ENCODE peak calls at places on chromosomes 7 and 10, in six cellular contexts. Y, H, B, P, J and I are unnamed samples.

GRCh38 chr10:3389093-3389492 is 216.5 kb upstream of the PITRM1 start:
- DNase-seq in H (no peak), B (no peak), J (no peak), P (no peak), Y (no peak), I (no peak)

GRCh38 chr10:69414036-69415018 is 2.4 kb downstream of the TACR2 start:
- DNase-seq in B (no peak), H (no peak), J (no peak), P (no peak), Y (no peak), I (no peak)

GRCh38 chr10:91596821-91597396 is 36.0 kb downstream of the PPP1R3C start:
- DNase-seq in J (no peak), Y (no peak), P (no peak), B (no peak), H (peak; percentile 88), I (no peak)

GRCh38 chr7:157791261-157791660 is 454.5 kb downstream of the DNAJB6 start:
- DNase-seq in Y (no peak), B (no peak), H (no peak), P (no peak), J (no peak), I (no peak)

GRCh38 chr10:68428396-68428795 is 21.3 kb upstream of the RUFY2 start:
- DNase-seq in P (no peak), Y (no peak), B (no peak), J (no peak), H (peak; percentile 7), I (no peak)

GRCh38 chr7:50826371-50827172 is 43.9 kb upstream of the GRB10 start:
- DNase-seq in Y (peak; percentile 55), J (no peak), P (no peak), H (peak; percentile 97), B (peak; percentile 78), I (no peak)

GRCh38 chr7:5429253-5429856 is 5.7 kb upstream of the TNRC18 start:
- DNase-seq in P (no peak), Y (no peak), B (peak; percentile 91), J (peak; percentile 40), H (peak; percentile 43), I (peak; percentile 92)

GRCh38 chr7:116706668-116707126 is 34.7 kb downstream of the MET start:
- DNase-seq in J (no peak), P (no peak), H (peak; percentile 82), Y (peak; percentile 81), B (no peak), I (peak; percentile 44)

GRCh38 chr7:108368466-108368865 is 87.8 kb downstream of the NRCAM start:
- DNase-seq in H (no peak), Y (no peak), B (no peak), P (no peak), J (no peak), I (no peak)

GRCh38 chr10:11898372-11899066 is 75.4 kb downstream of the PROSER2 start:
- DNase-seq in H (no peak), P (peak; percentile 63), Y (peak; percentile 69), J (peak; percentile 96), B (peak; percentile 89), I (no peak)

GRCh38 chr10:22243321-22243720 is 25.5 kb upstream of the EBLN1 start:
- DNase-seq in H (no peak), B (no peak), P (no peak), Y (no peak), J (no peak), I (no peak)

GRCh38 chr7:140982508-140982907 is 32.2 kb downstream of the MRPS33 start:
- DNase-seq in Y (no peak), P (no peak), H (no peak), B (no peak), J (no peak), I (no peak)

GRCh38 chr10:17031656-17032630 is 97.7 kb downstream of the CUBN start:
- DNase-seq in P (no peak), B (no peak), Y (no peak), H (no peak), J (no peak), I (no peak)

GRCh38 chr7:148590533-148590932 is at the start of gene C7orf33:
- DNase-seq in H (no peak), Y (no peak), B (no peak), J (no peak), P (no peak), I (no peak)

GRCh38 chr7:140176271-140176701 is 497 bp downstream of the KDM7A start:
- DNase-seq in B (no peak), J (peak; percentile 47), H (no peak), P (peak; percentile 80), Y (no peak), I (peak; percentile 34)

GRCh38 chr7:90594791-90595317 is 1.3 kb upstream of the CDK14 start:
- DNase-seq in H (peak; percentile 87), B (no peak), P (peak; percentile 32), J (no peak), Y (no peak), I (peak; percentile 84)

GRCh38 chr10:62093863-62094291 is 174.8 kb downstream of the RTKN2 start:
- DNase-seq in P (no peak), H (peak; percentile 70), Y (no peak), J (no peak), B (peak; percentile 98), I (no peak)

GRCh38 chr10:117424789-117425649 is 49.8 kb upstream of the PDZD8 start:
- DNase-seq in J (peak; percentile 41), H (no peak), Y (no peak), P (no peak), B (peak; percentile 39), I (peak; percentile 51)

GRCh38 chr10:115844592-115844991 is 428.4 kb downstream of the GFRA1 start:
- DNase-seq in H (no peak), J (no peak), Y (no peak), P (peak; percentile 30), B (no peak), I (no peak)

GRCh38 chr10:74652664-74653063 is 173.7 kb upstream of the KAT6B start:
- DNase-seq in J (no peak), H (no peak), Y (no peak), B (no peak), P (no peak), I (no peak)

GRCh38 chr7:75691793-75692543 is 46.8 kb downstream of the HIP1 start:
- DNase-seq in B (peak; percentile 60), H (no peak), P (no peak), Y (no peak), J (no peak), I (no peak)

GRCh38 chr7:115087437-115087836 is 165.5 kb downstream of the MDFIC start:
- DNase-seq in J (no peak), B (peak; percentile 31), H (peak; percentile 97), P (no peak), Y (peak; percentile 29), I (peak; percentile 32)

GRCh38 chr10:17428616-17429097 is 25.7 kb downstream of the ST8SIA6 start:
- DNase-seq in B (no peak), Y (no peak), H (peak; percentile 44), J (peak; percentile 91), P (no peak), I (peak; percentile 17)

GRCh38 chr10:23461557-23461956 is 22.7 kb downstream of the OTUD1 start:
- DNase-seq in P (no peak), B (peak; percentile 84), J (no peak), Y (no peak), H (no peak), I (no peak)

GRCh38 chr7:150784954-150785353 is 15.2 kb downstream of the TMEM176B start:
- DNase-seq in P (no peak), B (no peak), Y (no peak), J (no peak), H (no peak), I (no peak)

GRCh38 chr10:72320676-72321247 is 34.0 kb downstream of the DNAJB12 start:
- DNase-seq in B (peak; percentile 93), J (peak; percentile 99), P (peak; percentile 86), Y (peak; percentile 95), H (peak; percentile 90), I (peak; percentile 90)

GRCh38 chr10:72321248-72322029 is 33.3 kb downstream of the DNAJB12 start:
- DNase-seq in J (no peak), Y (no peak), H (no peak), B (no peak), P (no peak), I (peak; percentile 11)

GRCh38 chr10:72322030-72322279 is 32.8 kb downstream of the DNAJB12 start:
- DNase-seq in Y (no peak), P (no peak), H (no peak), B (no peak), J (no peak), I (no peak)

GRCh38 chr10:72318383-72319262 is 36.1 kb downstream of the DNAJB12 start:
- DNase-seq in B (no peak), P (no peak), H (no peak), Y (no peak), J (no peak), I (no peak)

GRCh38 chr10:72319416-72320254 is 35.1 kb downstream of the DNAJB12 start:
- DNase-seq in Y (peak; percentile 75), J (no peak), B (peak; percentile 86), H (peak; percentile 98), P (peak; percentile 91), I (peak; percentile 90)
- TF ChIP-seq POLR2AphosphoS5 in Y (peak; percentile 42), J (no peak), B (peak; percentile 28), H (peak; percentile 87), P (peak; percentile 43), I (peak; percentile 40)

DNA sequence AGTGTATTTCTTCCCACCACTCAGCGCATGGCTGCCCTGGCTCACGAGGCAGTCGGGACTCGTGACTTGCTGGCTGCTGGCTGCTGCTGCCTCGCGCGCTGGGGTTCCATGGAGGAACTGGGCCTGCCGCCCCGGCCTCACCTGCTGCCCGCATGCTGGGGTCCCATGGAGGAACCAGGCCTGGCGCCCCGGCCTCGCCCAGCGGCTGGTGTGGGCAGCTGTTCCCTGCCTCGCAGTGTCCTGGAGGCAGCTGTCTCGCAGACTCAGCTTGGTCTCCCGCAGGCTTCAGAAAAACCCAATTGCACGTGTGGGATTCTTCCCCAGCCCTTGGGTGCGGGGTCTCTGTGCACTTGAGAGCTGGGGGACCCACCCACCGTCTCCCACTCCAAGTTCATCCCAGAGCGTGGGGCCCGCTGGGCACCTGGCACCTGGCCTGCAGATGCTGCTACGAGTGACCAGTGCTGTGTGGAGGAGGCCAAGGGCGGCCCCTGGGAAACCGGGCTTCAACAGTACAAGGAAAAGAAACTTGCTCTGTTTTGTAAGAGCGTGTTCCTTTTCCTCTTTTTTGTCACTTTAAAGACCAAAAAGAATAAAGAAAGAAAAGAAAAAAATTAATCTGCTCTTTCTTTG is 20.4 kb downstream of the PWWP2B start:
- DNase-seq in Y (no peak), J (no peak), P (no peak), B (no peak), H (no peak), I (no peak)
- H3K79me2 ChIP-seq in Y (peaks cover 12% of the 10 kb centered on the region), J (no peaks in the 10 kb centered on the region), P (no peaks in the 10 kb centered on the region), B (no peaks in the 10 kb centered on the region), H (no peaks in the 10 kb centered on the region), I (no peaks in the 10 kb centered on the region)

DNA sequence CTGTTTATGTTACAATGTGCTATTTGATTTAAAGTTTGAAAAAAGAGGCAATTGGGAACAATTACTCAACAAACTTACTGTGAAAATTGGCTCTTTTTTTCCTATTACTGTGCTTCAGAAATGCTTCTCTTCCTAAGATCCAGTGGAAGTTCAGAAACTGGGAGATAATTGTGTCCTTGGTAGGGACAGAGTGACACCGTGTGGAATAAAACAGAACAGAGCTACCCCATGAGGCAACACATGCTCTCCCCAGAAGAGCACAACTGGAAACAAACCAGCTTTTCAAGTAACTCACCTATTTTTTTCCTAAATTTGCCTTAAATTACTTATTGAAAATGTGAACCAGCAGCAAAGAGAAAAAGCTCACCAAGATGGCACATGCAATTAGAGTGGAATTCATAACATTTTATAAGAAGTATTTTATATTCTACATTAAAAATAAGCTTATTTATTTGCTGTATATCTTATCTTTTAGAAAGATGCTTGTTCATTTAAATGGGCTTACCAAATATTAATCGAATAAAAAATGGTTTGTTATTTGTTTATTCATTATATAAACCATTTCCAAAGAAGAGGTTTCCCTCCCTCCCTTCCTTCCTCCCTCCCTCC is 346.1 kb upstream of the ANKRD30A start:
- DNase-seq in P (peak; percentile 74), H (peak; percentile 87), B (peak; percentile 30), Y (no peak), J (peak; percentile 8), I (peak; percentile 70)
- TF ChIP-seq CTCF in P (peak; percentile 85), H (peak; percentile 57), B (peak; percentile 71), Y (no peak), J (peak; percentile 18), I (peak; percentile 70)

GRCh38 chr10:86964061-86964846 is 4.0 kb upstream of the ADIRF start:
- DNase-seq in H (no peak), Y (no peak), B (no peak), J (no peak), P (peak; percentile 36), I (no peak)
- TF ChIP-seq POLR2AphosphoS5 in H (no peak), Y (peak; percentile 47), B (no peak), J (no peak), P (no peak), I (no peak)